ENCODE peak calls at places on chromosomes 3 and 15, in five cellular contexts. One of them, this sample, is unnamed.

GRCh38 chr15:28191832-28192231 is 92.7 kb upstream of the OCA2 start:
- DNase-seq in stomach: peak; percentile 27
- DNase-seq in HCT116: no peak
- DNase-seq in SK-N-MC: no peak
- DNase-seq in breast epithelium: no peak
- DNase-seq in this sample: peak; percentile 17

GRCh38 chr3:36973141-36973540 is 19.8 kb downstream of the EPM2AIP1 start:
- DNase-seq in stomach: no peak
- DNase-seq in HCT116: no peak
- DNase-seq in SK-N-MC: no peak
- DNase-seq in breast epithelium: no peak
- DNase-seq in this sample: no peak

GRCh38 chr3:20225769-20226168 is 39.8 kb upstream of the SGO1 start:
- DNase-seq in stomach: no peak
- DNase-seq in HCT116: peak; percentile 40
- DNase-seq in SK-N-MC: no peak
- DNase-seq in breast epithelium: no peak
- DNase-seq in this sample: no peak

GRCh38 chr3:47421741-47422649 is 41.2 kb downstream of the PTPN23 start:
- DNase-seq in stomach: peak; percentile 72
- DNase-seq in HCT116: no peak
- DNase-seq in SK-N-MC: no peak
- DNase-seq in breast epithelium: no peak
- DNase-seq in this sample: peak; percentile 53

GRCh38 chr3:149487598-149488197 is 13.2 kb downstream of the TM4SF4 start:
- DNase-seq in stomach: no peak
- DNase-seq in HCT116: peak; percentile 61
- DNase-seq in SK-N-MC: no peak
- DNase-seq in breast epithelium: no peak
- DNase-seq in this sample: peak; percentile 15

GRCh38 chr15:69475769-69476358 is 23.2 kb downstream of the RPLP1 start:
- DNase-seq in stomach: peak; percentile 87
- DNase-seq in HCT116: peak; percentile 42
- DNase-seq in SK-N-MC: no peak
- DNase-seq in breast epithelium: peak; percentile 89
- DNase-seq in this sample: peak; percentile 84

GRCh38 chr3:42647821-42648459 is 5.6 kb upstream of the ZBTB47 start:
- DNase-seq in stomach: no peak
- DNase-seq in HCT116: no peak
- DNase-seq in SK-N-MC: no peak
- DNase-seq in breast epithelium: no peak
- DNase-seq in this sample: no peak

GRCh38 chr3:155553800-155554199 is 191.1 kb downstream of the PLCH1 start:
- DNase-seq in stomach: no peak
- DNase-seq in HCT116: no peak
- DNase-seq in SK-N-MC: no peak
- DNase-seq in breast epithelium: no peak
- DNase-seq in this sample: no peak

GRCh38 chr3:189664311-189664710 is 33.1 kb downstream of the TP63 start:
- DNase-seq in stomach: no peak
- DNase-seq in HCT116: no peak
- DNase-seq in SK-N-MC: peak; percentile 91
- DNase-seq in breast epithelium: no peak
- DNase-seq in this sample: no peak

GRCh38 chr3:129249284-129250065 is at the start of gene COPG1:
- DNase-seq in stomach: peak; percentile 90
- DNase-seq in HCT116: peak; percentile 75
- DNase-seq in SK-N-MC: no peak
- DNase-seq in breast epithelium: peak; percentile 79
- DNase-seq in this sample: peak; percentile 91

GRCh38 chr3:7038394-7038793 is 177.5 kb downstream of the GRM7 start:
- DNase-seq in stomach: no peak
- DNase-seq in HCT116: no peak
- DNase-seq in SK-N-MC: no peak
- DNase-seq in breast epithelium: no peak
- DNase-seq in this sample: no peak

GRCh38 chr3:176946169-176946568 is 251.1 kb downstream of the TBL1XR1 start:
- DNase-seq in stomach: no peak
- DNase-seq in HCT116: no peak
- DNase-seq in SK-N-MC: no peak
- DNase-seq in breast epithelium: no peak
- DNase-seq in this sample: no peak

GRCh38 chr3:50341537-50341936 is 901 bp upstream of the RASSF1 start:
- DNase-seq in stomach: no peak
- DNase-seq in HCT116: no peak
- DNase-seq in SK-N-MC: no peak
- DNase-seq in breast epithelium: no peak
- DNase-seq in this sample: no peak

GRCh38 chr3:126064627-126065258 is 19.2 kb downstream of the SLC41A3 start:
- DNase-seq in stomach: peak; percentile 44
- DNase-seq in HCT116: no peak
- DNase-seq in SK-N-MC: no peak
- DNase-seq in breast epithelium: no peak
- DNase-seq in this sample: peak; percentile 22

GRCh38 chr3:73433681-73434080 is 191.1 kb downstream of the PDZRN3 start:
- DNase-seq in stomach: no peak
- DNase-seq in HCT116: no peak
- DNase-seq in SK-N-MC: no peak
- DNase-seq in breast epithelium: no peak
- DNase-seq in this sample: no peak

GRCh38 chr3:180926526-180926925 is 14.1 kb downstream of the FXR1 start:
- DNase-seq in stomach: no peak
- DNase-seq in HCT116: no peak
- DNase-seq in SK-N-MC: no peak
- DNase-seq in breast epithelium: no peak
- DNase-seq in this sample: no peak

GRCh38 chr15:94387442-94387841 is 156.1 kb downstream of the MCTP2 start:
- DNase-seq in stomach: no peak
- DNase-seq in HCT116: no peak
- DNase-seq in SK-N-MC: no peak
- DNase-seq in breast epithelium: no peak
- DNase-seq in this sample: no peak

GRCh38 chr15:68652141-68652540 is 73.3 kb downstream of the CORO2B start:
- DNase-seq in stomach: no peak
- DNase-seq in HCT116: no peak
- DNase-seq in SK-N-MC: no peak
- DNase-seq in breast epithelium: peak; percentile 7
- DNase-seq in this sample: no peak

GRCh38 chr3:95401693-95402092 is 1338.8 kb downstream of the NSUN3 start:
- DNase-seq in stomach: no peak
- DNase-seq in HCT116: no peak
- DNase-seq in SK-N-MC: no peak
- DNase-seq in breast epithelium: no peak
- DNase-seq in this sample: no peak

GRCh38 chr15:51735211-51735610 is 2.2 kb downstream of the LYSMD2 start:
- DNase-seq in stomach: no peak
- DNase-seq in HCT116: no peak
- DNase-seq in SK-N-MC: no peak
- DNase-seq in breast epithelium: no peak
- DNase-seq in this sample: no peak

GRCh38 chr15:69304176-69304533 is 5.4 kb downstream of the PAQR5 start:
- DNase-seq in stomach: no peak
- DNase-seq in HCT116: peak; percentile 35
- DNase-seq in SK-N-MC: no peak
- DNase-seq in breast epithelium: no peak
- DNase-seq in this sample: no peak

GRCh38 chr3:144028798-144029411 is 57.3 kb downstream of the DIPK2A start:
- DNase-seq in stomach: no peak
- DNase-seq in HCT116: no peak
- DNase-seq in SK-N-MC: no peak
- DNase-seq in breast epithelium: no peak
- DNase-seq in this sample: no peak

GRCh38 chr3:187736418-187736871 is 8.8 kb downstream of the BCL6 start:
- DNase-seq in stomach: no peak
- DNase-seq in HCT116: no peak
- DNase-seq in SK-N-MC: no peak
- DNase-seq in breast epithelium: no peak
- DNase-seq in this sample: no peak

GRCh38 chr3:27485853-27486252 is 1.7 kb upstream of the SLC4A7 start:
- DNase-seq in stomach: no peak
- DNase-seq in HCT116: no peak
- DNase-seq in SK-N-MC: no peak
- DNase-seq in breast epithelium: no peak
- DNase-seq in this sample: no peak

GRCh38 chr3:48408823-48409281 is 21.0 kb downstream of the PLXNB1 start:
- DNase-seq in stomach: peak; percentile 21
- DNase-seq in HCT116: no peak
- DNase-seq in SK-N-MC: no peak
- DNase-seq in breast epithelium: peak; percentile 27
- DNase-seq in this sample: no peak

GRCh38 chr3:29693863-29694262 is 413.0 kb downstream of the RBMS3 start:
- DNase-seq in stomach: no peak
- DNase-seq in HCT116: peak; percentile 7
- DNase-seq in SK-N-MC: no peak
- DNase-seq in breast epithelium: no peak
- DNase-seq in this sample: no peak

GRCh38 chr3:117609330-117609729 is 899.8 kb downstream of the TUSC7 start:
- DNase-seq in stomach: no peak
- DNase-seq in HCT116: no peak
- DNase-seq in SK-N-MC: no peak
- DNase-seq in breast epithelium: no peak
- DNase-seq in this sample: no peak

GRCh38 chr3:195258449-195259145 is 12.4 kb downstream of the XXYLT1 start:
- DNase-seq in stomach: no peak
- DNase-seq in HCT116: no peak
- DNase-seq in SK-N-MC: no peak
- DNase-seq in breast epithelium: no peak
- DNase-seq in this sample: no peak

GRCh38 chr15:49620174-49620573 is 444 bp downstream of the FAM227B start:
- DNase-seq in stomach: no peak
- DNase-seq in HCT116: no peak
- DNase-seq in SK-N-MC: no peak
- DNase-seq in breast epithelium: no peak
- DNase-seq in this sample: peak; percentile 21

GRCh38 chr3:75140904-75141615 is 523.1 kb upstream of the FRG2C start:
- DNase-seq in stomach: no peak
- DNase-seq in HCT116: no peak
- DNase-seq in SK-N-MC: no peak
- DNase-seq in breast epithelium: no peak
- DNase-seq in this sample: no peak

DNA sequence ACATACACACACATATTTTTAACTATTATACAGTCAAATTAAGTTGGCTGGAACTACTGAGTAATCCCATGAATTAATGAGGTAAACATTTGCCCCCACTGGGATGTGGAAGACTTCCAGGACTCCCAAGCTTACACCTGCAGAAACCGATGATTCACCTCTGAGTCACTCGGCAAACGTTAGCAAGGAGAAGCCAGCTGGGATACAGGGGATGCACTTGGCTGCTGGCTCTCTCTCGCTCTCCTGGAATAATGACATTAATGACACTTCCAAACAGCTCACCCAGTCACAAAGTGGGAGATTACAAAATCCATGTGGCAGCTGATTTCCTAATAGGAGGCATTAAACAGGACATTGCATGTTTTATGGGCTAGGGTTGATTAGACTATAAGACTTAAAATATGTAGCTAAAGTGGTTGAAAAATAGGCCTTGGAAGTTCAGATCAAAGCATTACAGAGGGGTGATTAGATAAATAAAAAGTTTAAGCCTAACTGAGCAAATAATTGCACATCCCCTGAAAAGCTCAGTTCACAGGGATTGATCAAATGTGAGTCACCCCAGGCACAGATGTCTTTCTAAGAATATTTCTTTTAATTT is 500.9 kb downstream of the SOX2 start:
- DNase-seq in stomach: peak; percentile 54
- DNase-seq in HCT116: peak; percentile 98
- DNase-seq in SK-N-MC: no peak
- DNase-seq in breast epithelium: no peak
- DNase-seq in this sample: no peak
- TF ChIP-seq POLR2AphosphoS5 in stomach: peak; percentile 67
- TF ChIP-seq POLR2AphosphoS5 in HCT116: peak; percentile 74
- TF ChIP-seq POLR2AphosphoS5 in SK-N-MC: no peak
- TF ChIP-seq POLR2AphosphoS5 in breast epithelium: no peak
- TF ChIP-seq POLR2AphosphoS5 in this sample: no peak

GRCh38 chr3:179771797-179772196 is 119.0 kb downstream of the USP13 start:
- DNase-seq in stomach: no peak
- DNase-seq in HCT116: no peak
- DNase-seq in SK-N-MC: no peak
- DNase-seq in breast epithelium: no peak
- DNase-seq in this sample: no peak
- H3K36me3 ChIP-seq in stomach: peaks cover 39% of the 10 kb centered on the region
- H3K36me3 ChIP-seq in HCT116: no peaks in the 10 kb centered on the region
- H3K36me3 ChIP-seq in SK-N-MC: peaks cover 48% of the 10 kb centered on the region
- H3K36me3 ChIP-seq in breast epithelium: no peaks in the 10 kb centered on the region
- H3K36me3 ChIP-seq in this sample: no peaks in the 10 kb centered on the region

GRCh38 chr3:5192568-5193319 is 5.2 kb downstream of the EDEM1 start:
- DNase-seq in stomach: no peak
- DNase-seq in HCT116: no peak
- DNase-seq in SK-N-MC: no peak
- DNase-seq in breast epithelium: no peak
- DNase-seq in this sample: no peak
- H3K27ac ChIP-seq in stomach: no peak overlapping the region
- H3K27ac ChIP-seq in HCT116: no peak overlapping the region
- H3K27ac ChIP-seq in SK-N-MC: no peak overlapping the region
- H3K27ac ChIP-seq in breast epithelium: peak overlapping the region; percentile 40
- H3K27ac ChIP-seq in this sample: no peak overlapping the region

GRCh38 chr15:67022587-67022986 is 42.8 kb upstream of the SMAD3 start:
- DNase-seq in stomach: no peak
- DNase-seq in HCT116: no peak
- DNase-seq in SK-N-MC: no peak
- DNase-seq in breast epithelium: no peak
- DNase-seq in this sample: no peak

GRCh38 chr15:67025719-67026118 is 39.7 kb upstream of the SMAD3 start:
- DNase-seq in stomach: no peak
- DNase-seq in HCT116: no peak
- DNase-seq in SK-N-MC: no peak
- DNase-seq in breast epithelium: no peak
- DNase-seq in this sample: peak; percentile 44

GRCh38 chr15:67023517-67024321 is 41.7 kb upstream of the SMAD3 start:
- DNase-seq in stomach: no peak
- DNase-seq in HCT116: no peak
- DNase-seq in SK-N-MC: no peak
- DNase-seq in breast epithelium: no peak
- DNase-seq in this sample: no peak

GRCh38 chr15:67024998-67025368 is 40.4 kb upstream of the SMAD3 start:
- DNase-seq in stomach: no peak
- DNase-seq in HCT116: no peak
- DNase-seq in SK-N-MC: no peak
- DNase-seq in breast epithelium: no peak
- DNase-seq in this sample: no peak

DNA sequence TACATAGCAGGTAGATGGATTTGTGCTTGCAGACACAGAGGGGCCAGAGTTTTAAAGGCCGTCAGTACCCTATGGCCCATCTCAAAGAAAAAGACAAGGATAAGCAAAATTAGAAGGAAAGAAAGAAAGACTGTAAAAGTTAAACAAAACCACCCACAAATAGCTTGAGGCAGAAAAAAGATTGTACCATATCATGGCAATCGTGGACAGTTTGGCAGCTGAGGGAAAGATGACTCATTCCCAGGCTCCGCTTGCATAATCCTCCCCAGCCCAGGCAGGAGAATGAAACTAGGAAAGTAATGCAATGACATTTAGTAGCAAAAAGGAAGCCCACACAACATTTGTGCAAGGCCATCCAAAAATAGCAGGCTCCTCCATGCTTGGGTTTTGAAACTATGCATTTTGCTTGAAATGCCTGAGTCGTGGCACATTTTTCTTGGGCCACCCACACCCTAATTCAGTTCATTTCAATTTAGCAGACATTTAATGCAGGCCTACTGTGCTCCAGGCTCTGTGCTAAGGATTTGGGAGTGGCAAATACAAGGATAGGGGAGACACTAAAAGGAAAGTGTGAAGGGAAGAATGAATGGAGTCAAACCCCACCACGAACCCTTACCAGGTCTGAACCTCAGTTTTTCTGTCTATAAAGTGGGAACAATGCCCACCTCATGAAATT is 40.9 kb upstream of the SMAD3 start:
- DNase-seq in stomach: peak; percentile 76
- DNase-seq in HCT116: peak; percentile 68
- DNase-seq in SK-N-MC: peak; percentile 95
- DNase-seq in breast epithelium: peak; percentile 69
- DNase-seq in this sample: peak; percentile 77
- TF ChIP-seq POLR2AphosphoS5 in stomach: peak; percentile 95
- TF ChIP-seq POLR2AphosphoS5 in HCT116: peak; percentile 50
- TF ChIP-seq POLR2AphosphoS5 in SK-N-MC: peak; percentile 51
- TF ChIP-seq POLR2AphosphoS5 in breast epithelium: peak; percentile 92
- TF ChIP-seq POLR2AphosphoS5 in this sample: peak; percentile 69

This sample was measured in transverse colon.